ENCODE peak calls at places on chromosome 12, in six cellular contexts. One of them, this sample, is unnamed.

GRCh38 chr12:123384994-123385376 is 1.1 kb downstream of the KMT5A start:
- DNase-seq in NCI-H1092 treated with DMSO at 0.1 percent for 48 hours: no peak
- DNase-seq in IMR-90: peak
- DNase-seq in C1 segment of cervical spinal cord: no peak
- DNase-seq in GM04504: no peak
- DNase-seq in activated T-cell treated with anti-CD3 and anti-CD28 coated beads, Interleukin-2, amount 50 U/mL, for 1 hour: no peak
- DNase-seq in this sample: no peak

GRCh38 chr12:65536876-65537661 is 258.6 kb downstream of the MSRB3 start:
- DNase-seq in activated T-cell treated with anti-CD3 and anti-CD28 coated beads, Interleukin-2, amount 50 U/mL, for 1 hour: no peak
- DNase-seq in GM04504: peak
- DNase-seq in C1 segment of cervical spinal cord: no peak
- DNase-seq in IMR-90: peak
- DNase-seq in NCI-H1092 treated with DMSO at 0.1 percent for 48 hours: no peak
- DNase-seq in this sample: peak

GRCh38 chr12:4881665-4882064 is 28.0 kb upstream of the KCNA1 start:
- DNase-seq in IMR-90: no peak
- DNase-seq in activated T-cell treated with anti-CD3 and anti-CD28 coated beads, Interleukin-2, amount 50 U/mL, for 1 hour: no peak
- DNase-seq in C1 segment of cervical spinal cord: no peak
- DNase-seq in GM04504: no peak
- DNase-seq in NCI-H1092 treated with DMSO at 0.1 percent for 48 hours: no peak
- DNase-seq in this sample: no peak

GRCh38 chr12:127509066-127509778 is 757.7 kb upstream of the TMEM132C start:
- DNase-seq in C1 segment of cervical spinal cord: no peak
- DNase-seq in IMR-90: peak
- DNase-seq in GM04504: peak
- DNase-seq in NCI-H1092 treated with DMSO at 0.1 percent for 48 hours: no peak
- DNase-seq in activated T-cell treated with anti-CD3 and anti-CD28 coated beads, Interleukin-2, amount 50 U/mL, for 1 hour: no peak
- DNase-seq in this sample: peak

GRCh38 chr12:6386522-6386921 is 2.6 kb downstream of the LTBR start:
- DNase-seq in NCI-H1092 treated with DMSO at 0.1 percent for 48 hours: no peak
- DNase-seq in IMR-90: no peak
- DNase-seq in activated T-cell treated with anti-CD3 and anti-CD28 coated beads, Interleukin-2, amount 50 U/mL, for 1 hour: no peak
- DNase-seq in GM04504: no peak
- DNase-seq in C1 segment of cervical spinal cord: no peak
- DNase-seq in this sample: no peak

GRCh38 chr12:75489613-75490210 is 9.2 kb downstream of the GLIPR1 start:
- DNase-seq in activated T-cell treated with anti-CD3 and anti-CD28 coated beads, Interleukin-2, amount 50 U/mL, for 1 hour: no peak
- DNase-seq in GM04504: no peak
- DNase-seq in C1 segment of cervical spinal cord: no peak
- DNase-seq in IMR-90: peak
- DNase-seq in NCI-H1092 treated with DMSO at 0.1 percent for 48 hours: no peak
- DNase-seq in this sample: no peak

GRCh38 chr12:49389092-49389703 is 21.9 kb downstream of the SPATS2 start:
- DNase-seq in C1 segment of cervical spinal cord: peak
- DNase-seq in NCI-H1092 treated with DMSO at 0.1 percent for 48 hours: no peak
- DNase-seq in activated T-cell treated with anti-CD3 and anti-CD28 coated beads, Interleukin-2, amount 50 U/mL, for 1 hour: peak
- DNase-seq in IMR-90: no peak
- DNase-seq in GM04504: no peak
- DNase-seq in this sample: no peak

GRCh38 chr12:114334395-114334794 is 71.5 kb downstream of the TBX5 start:
- DNase-seq in C1 segment of cervical spinal cord: no peak
- DNase-seq in GM04504: no peak
- DNase-seq in activated T-cell treated with anti-CD3 and anti-CD28 coated beads, Interleukin-2, amount 50 U/mL, for 1 hour: no peak
- DNase-seq in NCI-H1092 treated with DMSO at 0.1 percent for 48 hours: no peak
- DNase-seq in IMR-90: no peak
- DNase-seq in this sample: no peak

GRCh38 chr12:12592930-12593329 is 18.7 kb upstream of the CREBL2 start:
- DNase-seq in IMR-90: peak
- DNase-seq in activated T-cell treated with anti-CD3 and anti-CD28 coated beads, Interleukin-2, amount 50 U/mL, for 1 hour: no peak
- DNase-seq in C1 segment of cervical spinal cord: no peak
- DNase-seq in NCI-H1092 treated with DMSO at 0.1 percent for 48 hours: no peak
- DNase-seq in GM04504: peak
- DNase-seq in this sample: no peak

GRCh38 chr12:108955225-108955835 is 65.5 kb downstream of the SVOP start:
- DNase-seq in IMR-90: no peak
- DNase-seq in C1 segment of cervical spinal cord: no peak
- DNase-seq in activated T-cell treated with anti-CD3 and anti-CD28 coated beads, Interleukin-2, amount 50 U/mL, for 1 hour: no peak
- DNase-seq in GM04504: peak
- DNase-seq in NCI-H1092 treated with DMSO at 0.1 percent for 48 hours: no peak
- DNase-seq in this sample: no peak

GRCh38 chr12:78062781-78063180 is 232.1 kb downstream of the NAV3 start:
- DNase-seq in GM04504: peak
- DNase-seq in C1 segment of cervical spinal cord: no peak
- DNase-seq in IMR-90: peak
- DNase-seq in activated T-cell treated with anti-CD3 and anti-CD28 coated beads, Interleukin-2, amount 50 U/mL, for 1 hour: no peak
- DNase-seq in NCI-H1092 treated with DMSO at 0.1 percent for 48 hours: no peak
- DNase-seq in this sample: peak

GRCh38 chr12:49750027-49750977 is 8.9 kb downstream of the TMBIM6 start:
- DNase-seq in C1 segment of cervical spinal cord: no peak
- DNase-seq in NCI-H1092 treated with DMSO at 0.1 percent for 48 hours: no peak
- DNase-seq in GM04504: peak
- DNase-seq in activated T-cell treated with anti-CD3 and anti-CD28 coated beads, Interleukin-2, amount 50 U/mL, for 1 hour: no peak
- DNase-seq in IMR-90: peak
- DNase-seq in this sample: no peak

GRCh38 chr12:62006076-62006732 is 254.0 kb upstream of the USP15 start:
- DNase-seq in activated T-cell treated with anti-CD3 and anti-CD28 coated beads, Interleukin-2, amount 50 U/mL, for 1 hour: no peak
- DNase-seq in NCI-H1092 treated with DMSO at 0.1 percent for 48 hours: peak
- DNase-seq in GM04504: peak
- DNase-seq in IMR-90: peak
- DNase-seq in C1 segment of cervical spinal cord: no peak
- DNase-seq in this sample: no peak

GRCh38 chr12:6936642-6937480 is 6.8 kb upstream of the RNU7-1 start:
- DNase-seq in GM04504: no peak
- DNase-seq in C1 segment of cervical spinal cord: peak
- DNase-seq in IMR-90: no peak
- DNase-seq in activated T-cell treated with anti-CD3 and anti-CD28 coated beads, Interleukin-2, amount 50 U/mL, for 1 hour: peak
- DNase-seq in NCI-H1092 treated with DMSO at 0.1 percent for 48 hours: no peak
- DNase-seq in this sample: no peak

GRCh38 chr12:89134213-89134770 is 218.0 kb downstream of the DUSP6 start:
- DNase-seq in activated T-cell treated with anti-CD3 and anti-CD28 coated beads, Interleukin-2, amount 50 U/mL, for 1 hour: no peak
- DNase-seq in C1 segment of cervical spinal cord: no peak
- DNase-seq in IMR-90: no peak
- DNase-seq in GM04504: no peak
- DNase-seq in NCI-H1092 treated with DMSO at 0.1 percent for 48 hours: no peak
- DNase-seq in this sample: no peak

GRCh38 chr12:64184216-64184615 is 37.9 kb downstream of the KICS2 start:
- DNase-seq in GM04504: no peak
- DNase-seq in activated T-cell treated with anti-CD3 and anti-CD28 coated beads, Interleukin-2, amount 50 U/mL, for 1 hour: no peak
- DNase-seq in IMR-90: no peak
- DNase-seq in C1 segment of cervical spinal cord: no peak
- DNase-seq in NCI-H1092 treated with DMSO at 0.1 percent for 48 hours: no peak
- DNase-seq in this sample: no peak

GRCh38 chr12:122421263-122421814 is 1.1 kb downstream of the CLIP1 start:
- DNase-seq in activated T-cell treated with anti-CD3 and anti-CD28 coated beads, Interleukin-2, amount 50 U/mL, for 1 hour: no peak
- DNase-seq in C1 segment of cervical spinal cord: peak
- DNase-seq in GM04504: no peak
- DNase-seq in NCI-H1092 treated with DMSO at 0.1 percent for 48 hours: peak
- DNase-seq in IMR-90: peak
- DNase-seq in this sample: no peak

GRCh38 chr12:67069451-67070306 is 199.5 kb upstream of the CAND1 start:
- DNase-seq in GM04504: no peak
- DNase-seq in IMR-90: no peak
- DNase-seq in activated T-cell treated with anti-CD3 and anti-CD28 coated beads, Interleukin-2, amount 50 U/mL, for 1 hour: no peak
- DNase-seq in C1 segment of cervical spinal cord: peak
- DNase-seq in NCI-H1092 treated with DMSO at 0.1 percent for 48 hours: peak
- DNase-seq in this sample: no peak

GRCh38 chr12:20345866-20346265 is 22.5 kb upstream of the PDE3A start:
- DNase-seq in C1 segment of cervical spinal cord: no peak
- DNase-seq in activated T-cell treated with anti-CD3 and anti-CD28 coated beads, Interleukin-2, amount 50 U/mL, for 1 hour: no peak
- DNase-seq in GM04504: no peak
- DNase-seq in NCI-H1092 treated with DMSO at 0.1 percent for 48 hours: no peak
- DNase-seq in IMR-90: no peak
- DNase-seq in this sample: no peak

GRCh38 chr12:129706716-129707115 is 197.1 kb downstream of the TMEM132D start:
- DNase-seq in activated T-cell treated with anti-CD3 and anti-CD28 coated beads, Interleukin-2, amount 50 U/mL, for 1 hour: no peak
- DNase-seq in GM04504: no peak
- DNase-seq in NCI-H1092 treated with DMSO at 0.1 percent for 48 hours: no peak
- DNase-seq in IMR-90: no peak
- DNase-seq in C1 segment of cervical spinal cord: no peak
- DNase-seq in this sample: no peak

GRCh38 chr12:51349026-51349425 is 2.5 kb upstream of the CELA1 start:
- DNase-seq in IMR-90: peak
- DNase-seq in GM04504: no peak
- DNase-seq in NCI-H1092 treated with DMSO at 0.1 percent for 48 hours: no peak
- DNase-seq in C1 segment of cervical spinal cord: no peak
- DNase-seq in activated T-cell treated with anti-CD3 and anti-CD28 coated beads, Interleukin-2, amount 50 U/mL, for 1 hour: no peak
- DNase-seq in this sample: no peak

GRCh38 chr12:115456946-115457689 is 773.1 kb upstream of the TBX3 start:
- DNase-seq in NCI-H1092 treated with DMSO at 0.1 percent for 48 hours: no peak
- DNase-seq in activated T-cell treated with anti-CD3 and anti-CD28 coated beads, Interleukin-2, amount 50 U/mL, for 1 hour: no peak
- DNase-seq in GM04504: no peak
- DNase-seq in C1 segment of cervical spinal cord: no peak
- DNase-seq in IMR-90: no peak
- DNase-seq in this sample: no peak

GRCh38 chr12:130633771-130634170 is 82.3 kb downstream of the RIMBP2 start:
- DNase-seq in C1 segment of cervical spinal cord: peak
- DNase-seq in IMR-90: no peak
- DNase-seq in GM04504: no peak
- DNase-seq in activated T-cell treated with anti-CD3 and anti-CD28 coated beads, Interleukin-2, amount 50 U/mL, for 1 hour: no peak
- DNase-seq in NCI-H1092 treated with DMSO at 0.1 percent for 48 hours: peak
- DNase-seq in this sample: no peak

GRCh38 chr12:45369065-45369464 is 153.2 kb downstream of the ANO6 start:
- DNase-seq in C1 segment of cervical spinal cord: no peak
- DNase-seq in NCI-H1092 treated with DMSO at 0.1 percent for 48 hours: no peak
- DNase-seq in GM04504: peak
- DNase-seq in activated T-cell treated with anti-CD3 and anti-CD28 coated beads, Interleukin-2, amount 50 U/mL, for 1 hour: no peak
- DNase-seq in IMR-90: peak
- DNase-seq in this sample: peak

GRCh38 chr12:52685406-52685890 is 5.2 kb upstream of the KRT1 start:
- DNase-seq in IMR-90: no peak
- DNase-seq in GM04504: no peak
- DNase-seq in NCI-H1092 treated with DMSO at 0.1 percent for 48 hours: no peak
- DNase-seq in activated T-cell treated with anti-CD3 and anti-CD28 coated beads, Interleukin-2, amount 50 U/mL, for 1 hour: no peak
- DNase-seq in C1 segment of cervical spinal cord: no peak
- DNase-seq in this sample: no peak

GRCh38 chr12:68012712-68013111 is 23.5 kb downstream of the IFNG-AS1 start:
- DNase-seq in IMR-90: no peak
- DNase-seq in GM04504: no peak
- DNase-seq in NCI-H1092 treated with DMSO at 0.1 percent for 48 hours: no peak
- DNase-seq in C1 segment of cervical spinal cord: no peak
- DNase-seq in activated T-cell treated with anti-CD3 and anti-CD28 coated beads, Interleukin-2, amount 50 U/mL, for 1 hour: no peak
- DNase-seq in this sample: no peak